ENCODE peak calls at places on chromosome X, in four cellular contexts. I is naive thymus-derived CD4-positive, alpha-beta T cell; L is left ventricle myocardium inferior; T is astrocyte. S is an unnamed sample.

GRCh38 chrX:74119016-74119910 is 184.7 kb upstream of the ZCCHC13 start:
- DNase-seq in I (no peak), L (no peak), T (peak; percentile 54), S (no peak)

GRCh38 chrX:154411981-154412340 is 622 bp downstream of the TAFAZZIN start:
- DNase-seq in I (peak; percentile 34), L (peak; percentile 65), T (peak; percentile 23), S (peak; percentile 78)

GRCh38 chrX:85619962-85620361 is 240.5 kb upstream of the POF1B start:
- DNase-seq in I (no peak), L (no peak), T (no peak), S (no peak)

GRCh38 chrX:31423575-31424284 is 351.9 kb upstream of the FTHL17 start:
- DNase-seq in I (no peak), L (peak; percentile 17), T (peak; percentile 32), S (no peak)

GRCh38 chrX:115560211-115560977 is 580 bp upstream of the PLS3 start:
- DNase-seq in I (no peak), L (no peak), T (peak; percentile 57), S (no peak)

GRCh38 chrX:44785652-44786051 is 58.2 kb upstream of the DUSP21 start:
- DNase-seq in I (no peak), L (no peak), T (peak; percentile 86), S (no peak)

GRCh38 chrX:136689441-136689840 is 41.5 kb downstream of the CD40LG start:
- DNase-seq in I (no peak), L (no peak), T (peak; percentile 60), S (no peak)

GRCh38 chrX:11666180-11666579 is 460 bp upstream of the ARHGAP6 start:
- DNase-seq in I (no peak), L (no peak), T (no peak), S (no peak)

GRCh38 chrX:107442914-107443527 is 6.4 kb upstream of the FRMPD3 start:
- DNase-seq in I (no peak), L (no peak), T (no peak), S (no peak)

GRCh38 chrX:133677123-133678063 is 262.1 kb upstream of the GPC4 start:
- DNase-seq in I (no peak), L (no peak), T (no peak), S (no peak)

GRCh38 chrX:107780525-107780924 is 3.0 kb downstream of the NCBP2L start:
- DNase-seq in I (no peak), L (no peak), T (no peak), S (no peak)

GRCh38 chrX:34893741-34894140 is 48.9 kb upstream of the FAM47B start:
- DNase-seq in I (no peak), L (no peak), T (no peak), S (no peak)

GRCh38 chrX:14922437-14922836 is 49.2 kb downstream of the MOSPD2 start:
- DNase-seq in I (no peak), L (no peak), T (peak; percentile 91), S (no peak)

GRCh38 chrX:14936561-14936960 is 63.3 kb downstream of the MOSPD2 start:
- DNase-seq in I (no peak), L (no peak), T (peak; percentile 73), S (no peak)

GRCh38 chrX:150084474-150085229 is 146.4 kb upstream of the EOLA2 start:
- DNase-seq in I (no peak), L (no peak), T (peak; percentile 83), S (no peak)

GRCh38 chrX:7582191-7582590 is 260.8 kb upstream of the VCX start:
- DNase-seq in I (no peak), L (no peak), T (no peak), S (no peak)

GRCh38 chrX:130878350-130879341 is 24.4 kb downstream of the ENOX2 start:
- DNase-seq in I (no peak), L (no peak), T (peak; percentile 89), S (no peak)

GRCh38 chrX:24603191-24603590 is 44.0 kb downstream of the PCYT1B start:
- DNase-seq in I (no peak), L (no peak), T (no peak), S (no peak)

GRCh38 chrX:103524747-103525146 is 5.5 kb upstream of the RAB40A start:
- DNase-seq in I (no peak), L (no peak), T (no peak), S (no peak)

GRCh38 chrX:21711126-21711847 is 46.6 kb downstream of the SMPX start:
- DNase-seq in I (no peak), L (peak; percentile 22), T (no peak), S (no peak)

GRCh38 chrX:154458116-154458953 is at the start of gene PLXNA3:
- DNase-seq in I (peak; percentile 74), L (peak; percentile 54), T (no peak), S (peak; percentile 57)

GRCh38 chrX:1435241-1435900 is 17.3 kb downstream of the ASMTL start:
- DNase-seq in I (no peak), L (peak; percentile 2), T (no peak), S (no peak)

GRCh38 chrX:68832516-68833447 is 4.0 kb downstream of the EFNB1 start:
- DNase-seq in I (no peak), L (no peak), T (no peak), S (no peak)

GRCh38 chrX:2402361-2402690 is 98.5 kb downstream of the DHRSX start:
- DNase-seq in I (no peak), L (no peak), T (no peak), S (no peak)

GRCh38 chrX:145464650-145465049 is 217.3 kb downstream of the SPANXN1 start:
- DNase-seq in I (no peak), L (no peak), T (no peak), S (no peak)

GRCh38 chrX:50941638-50942037 is 31.1 kb downstream of the BMP15 start:
- DNase-seq in I (no peak), L (no peak), T (no peak), S (no peak)

GRCh38 chrX:136028383-136028984 is 43.2 kb downstream of the SLC9A6 start:
- DNase-seq in I (peak; percentile 50), L (no peak), T (peak; percentile 50), S (no peak)

GRCh38 chrX:69618803-69619202 is 2.9 kb downstream of the EDA start:
- DNase-seq in I (no peak), L (no peak), T (no peak), S (no peak)

GRCh38 chrX:151929131-151929530 is 16.4 kb downstream of the MAGEA4 start:
- DNase-seq in I (no peak), L (no peak), T (no peak), S (no peak)

DNA sequence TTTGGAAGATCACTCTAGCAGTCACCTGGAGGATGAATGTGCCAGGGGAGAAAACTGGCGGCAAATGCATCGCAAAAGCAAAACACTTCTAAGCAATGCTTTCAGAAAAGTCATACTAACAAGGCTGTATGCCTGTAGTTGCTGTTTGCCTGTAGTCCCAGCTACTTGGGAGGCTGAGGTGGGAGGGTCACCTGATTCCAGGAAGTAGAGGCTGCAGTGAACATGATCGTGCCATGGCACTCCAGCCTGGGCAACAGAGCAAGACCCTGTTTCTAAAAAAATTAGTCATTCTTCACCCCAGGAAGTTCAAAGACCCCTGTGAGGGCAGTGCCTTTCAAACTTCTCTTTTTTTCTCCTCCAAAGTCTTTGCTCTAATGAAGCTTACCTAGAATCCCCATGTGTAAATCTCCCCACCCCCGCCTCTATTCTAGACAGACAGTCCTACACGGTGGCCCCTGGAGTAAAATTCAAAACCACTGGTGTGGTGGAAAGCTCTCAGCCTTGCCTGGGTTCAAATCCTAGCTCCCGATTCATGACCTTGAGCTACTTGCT is 5.5 kb downstream of the SOWAHD start:
- DNase-seq in I (no peak), L (no peak), T (no peak), S (no peak)
- H3K4me3 ChIP-seq in I (no peak overlapping the region), L (no peak overlapping the region), T (no peak overlapping the region), S (no peak overlapping the region)

GRCh38 chrX:111492085-111492484 is 19.4 kb upstream of the SERTM2 start:
- DNase-seq in I (no peak), L (no peak), T (no peak), S (no peak)

GRCh38 chrX:111490683-111491082 is 20.8 kb upstream of the SERTM2 start:
- DNase-seq in I (no peak), L (no peak), T (no peak), S (no peak)
- H3K27ac ChIP-seq in I (no peak overlapping the region), L (no peak overlapping the region), T (no peak overlapping the region), S (no peak overlapping the region)

DNA sequence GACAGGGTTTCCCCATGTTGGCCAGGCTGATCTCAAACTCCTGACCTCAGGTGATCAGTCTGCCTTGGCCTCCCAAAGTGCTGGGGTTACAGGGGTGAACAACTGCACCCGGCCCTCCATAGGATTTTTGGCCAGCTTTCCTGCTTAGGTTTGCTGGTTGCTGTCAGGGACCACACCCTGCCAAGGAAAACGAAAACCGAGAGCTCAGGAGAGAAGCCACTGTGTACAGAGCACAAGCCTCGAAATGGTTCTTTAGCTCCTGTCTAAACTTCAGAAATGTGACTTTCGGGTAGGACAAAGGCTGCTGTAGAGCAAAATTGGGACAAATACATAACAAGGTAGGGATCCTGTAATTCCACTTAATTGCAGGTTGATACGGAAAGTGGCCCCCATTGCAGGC is 146.3 kb upstream of the ATP6AP2 start:
- DNase-seq in I (no peak), L (no peak), T (no peak), S (no peak)
- H3K4me1 ChIP-seq in I (no peaks in the 10 kb centered on the region), L (no peaks in the 10 kb centered on the region), T (peaks cover 8% of the 10 kb centered on the region), S (no peaks in the 10 kb centered on the region)

DNA sequence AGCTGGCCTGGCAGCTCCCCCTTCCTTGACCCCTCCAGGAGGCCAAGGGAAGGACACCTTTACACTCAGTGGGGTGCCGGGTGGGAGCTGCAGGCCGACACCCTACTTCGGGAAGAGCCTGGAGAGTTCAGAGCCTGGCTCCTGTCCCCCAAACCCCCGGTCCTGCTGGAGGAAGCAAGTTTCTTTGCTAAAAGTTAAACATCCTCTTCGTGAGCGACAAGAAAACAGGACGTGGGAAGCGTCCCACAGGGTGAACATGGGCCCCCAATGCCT is 2.3 kb upstream of the FTSJ1 start:
- DNase-seq in I (no peak), L (no peak), T (no peak), S (no peak)
- H3K4me3 ChIP-seq in I (no peak overlapping the region), L (no peak overlapping the region), T (no peak overlapping the region), S (no peak overlapping the region)

DNA sequence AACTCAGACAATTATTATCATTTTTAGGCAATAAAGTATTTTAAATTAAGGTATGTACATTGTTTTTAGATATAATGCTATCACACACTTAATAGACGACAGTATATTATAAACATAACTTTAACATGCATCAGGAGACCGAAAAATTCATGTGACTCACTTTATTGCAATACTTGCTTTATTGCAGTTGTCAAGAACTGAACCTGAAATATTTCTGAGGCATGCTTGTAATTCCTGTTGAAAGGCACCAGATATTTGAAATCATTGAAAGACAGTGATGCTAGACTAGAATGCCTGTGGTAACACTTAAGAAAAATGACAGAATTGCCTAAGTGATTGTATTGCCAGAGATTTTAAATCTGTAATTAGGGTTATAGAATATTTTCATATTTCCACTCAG is 175.6 kb upstream of the MAGEB2 start:
- DNase-seq in I (no peak), L (no peak), T (peak; percentile 48), S (no peak)
- H3K27ac ChIP-seq in I (no peak overlapping the region), L (no peak overlapping the region), T (no peak overlapping the region), S (no peak overlapping the region)

S was measured in CD4-positive, CD25-positive, alpha-beta regulatory T cell.